ENCODE peak calls at places on chromosome 13, in nine cellular contexts. Y is cardiac muscle cell, B is foreskin fibroblast, I is heart right ventricle, E is tibial nerve, A is gastrocnemius medialis, L is brain microvascular endothelial cell, J is SJCRH30, W is neuronal stem cell. N is an unnamed sample.

GRCh38 chr13:98658131-98658530 is 81.2 kb upstream of the STK24 start:
- DNase-seq in A (no peak), I (peak), L (no peak), J (no peak), Y (peak), E (no peak), W (no peak), B (peak), N (no peak)

GRCh38 chr13:46010148-46010547 is 42.4 kb downstream of the ZC3H13 start:
- DNase-seq in J (no peak), A (no peak), Y (no peak), W (no peak), B (peak), L (no peak), E (no peak), I (no peak), N (no peak)

GRCh38 chr13:111006508-111007031 is 91.7 kb upstream of the ANKRD10 start:
- DNase-seq in B (peak), E (peak), A (peak), I (peak), J (peak), W (peak), Y (peak), L (peak), N (no peak)

GRCh38 chr13:94362411-94362909 is 117.0 kb downstream of the DCT start:
- DNase-seq in E (peak), Y (peak), I (peak), L (peak), W (peak), J (peak), B (peak), A (peak), N (peak)

GRCh38 chr13:50129065-50129922 is 114.0 kb downstream of the KCNRG start:
- DNase-seq in B (peak), I (no peak), Y (peak), J (no peak), W (peak), L (no peak), A (peak), E (peak), N (peak)

GRCh38 chr13:27978301-27978968 is 9.3 kb upstream of the CDX2 start:
- DNase-seq in I (no peak), Y (no peak), E (no peak), B (no peak), W (no peak), A (no peak), J (no peak), L (no peak), N (no peak)

GRCh38 chr13:99045396-99045795 is 67.5 kb upstream of the DOCK9 start:
- DNase-seq in B (no peak), W (no peak), L (no peak), I (no peak), Y (no peak), A (no peak), J (no peak), E (no peak), N (no peak)

GRCh38 chr13:72808917-72809500 is 27.1 kb downstream of the PIBF1 start:
- DNase-seq in J (no peak), A (no peak), B (peak), Y (peak), E (no peak), L (no peak), I (no peak), W (peak), N (no peak)

GRCh38 chr13:113897161-113897560 is 33.3 kb upstream of the GAS6 start:
- DNase-seq in B (peak), L (peak), I (no peak), J (peak), E (no peak), Y (peak), A (no peak), W (no peak), N (no peak)

GRCh38 chr13:90154311-90154960 is 1193.1 kb upstream of the MIR17HG start:
- DNase-seq in E (no peak), L (no peak), A (no peak), I (no peak), Y (no peak), J (no peak), W (no peak), B (no peak), N (no peak)

GRCh38 chr13:76380436-76381065 is 505.7 kb downstream of the KCTD12 start:
- DNase-seq in E (no peak), L (no peak), I (no peak), Y (peak), A (no peak), B (no peak), W (no peak), J (peak), N (no peak)

GRCh38 chr13:112592181-112592580 is 4.2 kb upstream of the TUBGCP3 start:
- DNase-seq in E (no peak), L (no peak), W (no peak), Y (no peak), B (no peak), J (no peak), I (no peak), A (no peak), N (no peak)

GRCh38 chr13:29487466-29488454 is 107.7 kb downstream of the SLC7A1 start:
- DNase-seq in L (no peak), A (no peak), W (no peak), Y (no peak), J (no peak), I (no peak), B (no peak), E (no peak), N (no peak)

GRCh38 chr13:35478384-35479222 is 2.1 kb upstream of the MAB21L1 start:
- DNase-seq in L (no peak), Y (no peak), E (no peak), J (no peak), A (no peak), W (peak), I (no peak), B (peak), N (no peak)

GRCh38 chr13:71703145-71703544 is 163.9 kb downstream of the DACH1 start:
- DNase-seq in J (no peak), E (no peak), Y (no peak), A (no peak), W (no peak), I (no peak), L (no peak), B (no peak), N (no peak)

GRCh38 chr13:111548805-111549204 is 228.4 kb downstream of the TEX29 start:
- DNase-seq in W (no peak), B (no peak), A (no peak), I (no peak), J (no peak), E (no peak), Y (no peak), L (no peak), N (no peak)

GRCh38 chr13:72864142-72865035 is 82.5 kb downstream of the PIBF1 start:
- DNase-seq in E (no peak), I (no peak), Y (no peak), W (no peak), B (peak), A (no peak), J (no peak), L (no peak), N (no peak)

GRCh38 chr13:27556109-27556508 is 64.2 kb downstream of the LNX2 start:
- DNase-seq in A (peak), L (peak), J (no peak), B (peak), E (peak), W (no peak), I (peak), Y (peak), N (no peak)

GRCh38 chr13:37914781-37915391 is 45.3 kb upstream of the TRPC4 start:
- DNase-seq in E (no peak), Y (no peak), B (peak), A (no peak), J (no peak), W (no peak), L (peak), I (no peak), N (no peak)

GRCh38 chr13:37919329-37919880 is 49.8 kb upstream of the TRPC4 start:
- DNase-seq in E (no peak), W (no peak), I (no peak), A (no peak), B (no peak), Y (no peak), J (no peak), L (no peak), N (no peak)

GRCh38 chr13:37923236-37923635 is 53.7 kb upstream of the TRPC4 start:
- DNase-seq in Y (peak), I (no peak), L (no peak), W (no peak), E (no peak), J (no peak), B (no peak), A (no peak), N (no peak)

GRCh38 chr13:37918116-37919100 is 48.8 kb upstream of the TRPC4 start:
- DNase-seq in W (no peak), I (no peak), Y (no peak), E (no peak), J (no peak), L (no peak), B (peak), A (no peak), N (no peak)
- H3K4me3 ChIP-seq in W (no peak), I (no peak), Y (no peak), E (no peak), J (no peak), L (no peak), B (no peak), A (no peak), N (no peak)

DNA sequence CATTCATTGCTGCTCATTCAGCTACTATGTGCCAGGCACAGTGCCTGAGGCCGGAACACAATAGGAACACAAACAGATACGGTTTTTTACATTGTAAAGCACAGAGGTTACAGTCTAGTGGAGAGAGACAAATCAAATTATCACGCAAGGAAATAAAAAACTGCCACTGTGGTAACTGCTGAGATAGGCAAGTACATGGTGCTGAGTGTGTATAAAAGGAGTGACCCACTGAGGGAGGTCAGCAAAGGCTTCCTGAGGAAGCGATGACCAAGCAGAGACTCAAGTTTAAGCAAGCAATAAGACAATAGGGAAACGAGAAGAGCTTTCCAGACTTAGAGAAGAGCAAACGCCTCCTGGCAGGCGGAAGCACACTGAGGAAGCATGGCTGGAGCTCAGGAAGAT is 56.4 kb downstream of the NUFIP1 start:
- DNase-seq in A (no peak), B (peak), Y (peak), W (no peak), I (peak), E (peak), L (peak), J (no peak), N (no peak)
- H3K4me3 ChIP-seq in A (no peak), B (no peak), Y (no peak), W (no peak), I (no peak), E (no peak), L (no peak), J (no peak), N (no peak)

GRCh38 chr13:66578305-66578704 is 651.8 kb downstream of the PCDH9 start:
- DNase-seq in J (no peak), E (no peak), I (no peak), A (no peak), L (peak), Y (no peak), B (no peak), W (no peak), N (no peak)

GRCh38 chr13:66586489-66586888 is 643.6 kb downstream of the PCDH9 start:
- DNase-seq in B (no peak), L (no peak), I (no peak), A (no peak), W (no peak), E (no peak), J (no peak), Y (peak), N (no peak)

GRCh38 chr13:66585669-66586203 is 644.4 kb downstream of the PCDH9 start:
- DNase-seq in Y (peak), B (no peak), L (no peak), E (no peak), J (no peak), W (no peak), A (no peak), I (no peak), N (no peak)

GRCh38 chr13:66577358-66577757 is 652.8 kb downstream of the PCDH9 start:
- DNase-seq in L (no peak), J (no peak), W (no peak), B (no peak), E (no peak), Y (no peak), I (no peak), A (no peak), N (no peak)

DNA sequence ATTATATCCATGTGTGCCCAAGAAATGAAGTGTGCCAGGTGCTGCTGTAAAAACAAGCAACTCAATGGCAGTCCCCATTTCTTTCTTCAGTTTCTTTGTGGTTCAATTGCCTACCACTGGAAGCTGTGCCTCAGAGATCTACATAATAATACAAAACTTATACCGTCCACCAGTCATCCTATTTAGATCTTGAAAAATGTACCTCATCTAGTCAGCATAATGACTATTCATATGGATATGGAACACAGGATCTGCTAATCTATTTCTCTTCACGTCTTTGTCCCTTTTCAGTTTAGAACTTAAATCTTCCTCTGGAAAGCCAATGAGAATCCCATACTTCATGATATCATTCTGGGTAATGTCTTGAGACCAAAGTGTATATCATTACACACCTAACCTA is 648.4 kb downstream of the PCDH9 start:
- DNase-seq in J (no peak), I (no peak), L (no peak), E (no peak), Y (no peak), A (no peak), B (no peak), W (no peak), N (no peak)
- H3K4me3 ChIP-seq in J (no peak), I (no peak), L (no peak), E (no peak), Y (no peak), A (no peak), B (no peak), W (no peak), N (no peak)

DNA sequence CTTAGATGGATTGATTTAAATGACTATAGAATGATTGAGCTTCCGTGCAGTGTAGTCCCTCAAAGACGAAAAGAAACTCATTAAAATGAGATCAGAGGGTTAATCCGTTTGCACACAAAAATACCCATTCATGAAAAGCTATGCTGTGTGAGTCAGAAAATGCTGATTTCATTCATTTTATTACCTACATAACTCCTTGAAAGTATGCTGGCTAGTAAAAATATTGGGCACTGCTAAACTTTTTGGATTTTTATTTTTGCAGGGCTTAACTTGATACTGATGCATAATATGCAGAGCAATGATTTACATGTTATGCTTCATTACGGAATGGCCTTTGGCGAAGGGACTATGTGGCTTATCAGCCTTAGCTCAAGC is 54.2 kb downstream of the WDFY2 start:
- DNase-seq in I (no peak), J (no peak), Y (peak), E (no peak), B (no peak), L (no peak), W (peak), A (no peak), N (no peak)
- H3K4me3 ChIP-seq in I (no peak), J (no peak), Y (no peak), E (no peak), B (no peak), L (no peak), W (no peak), A (no peak), N (no peak)

GRCh38 chr13:33649212-33649917 is 168.6 kb upstream of the RFC3 start:
- DNase-seq in I (no peak), A (no peak), J (no peak), Y (no peak), E (no peak), W (no peak), L (no peak), B (peak), N (no peak)

GRCh38 chr13:33642374-33643065 is 175.4 kb upstream of the RFC3 start:
- DNase-seq in L (no peak), E (peak), A (peak), W (no peak), Y (peak), J (no peak), B (peak), I (peak), N (no peak)

GRCh38 chr13:33645591-33646554 is 172.1 kb upstream of the RFC3 start:
- DNase-seq in I (no peak), Y (no peak), B (no peak), E (no peak), W (no peak), J (no peak), A (no peak), L (no peak), N (no peak)

GRCh38 chr13:33640832-33641231 is 177.1 kb upstream of the RFC3 start:
- DNase-seq in I (no peak), E (no peak), W (no peak), J (no peak), L (no peak), Y (no peak), A (no peak), B (peak), N (no peak)

GRCh38 chr13:33644607-33645543 is 173.1 kb upstream of the RFC3 start:
- DNase-seq in Y (peak), A (peak), B (peak), E (peak), I (peak), L (no peak), J (no peak), W (no peak), N (no peak)
- H3K4me3 ChIP-seq in Y (no peak), A (no peak), B (no peak), E (no peak), I (no peak), L (no peak), J (no peak), W (no peak), N (no peak)

GRCh38 chr13:97245011-97245410 is 22.9 kb downstream of the MBNL2 start:
- DNase-seq in L (no peak), I (no peak), B (no peak), Y (no peak), E (no peak), A (no peak), J (no peak), W (no peak), N (no peak)

GRCh38 chr13:97241761-97242160 is 19.6 kb downstream of the MBNL2 start:
- DNase-seq in J (no peak), B (no peak), W (no peak), L (no peak), Y (no peak), I (peak), E (no peak), A (no peak), N (no peak)

GRCh38 chr13:97240789-97241734 is 18.9 kb downstream of the MBNL2 start:
- DNase-seq in Y (no peak), B (no peak), J (no peak), W (no peak), A (no peak), L (no peak), I (no peak), E (no peak), N (no peak)

GRCh38 chr13:97243915-97244820 is 22.0 kb downstream of the MBNL2 start:
- DNase-seq in B (no peak), A (no peak), I (no peak), Y (no peak), J (no peak), L (no peak), W (no peak), E (no peak), N (no peak)

GRCh38 chr13:97242755-97243497 is 20.8 kb downstream of the MBNL2 start:
- DNase-seq in J (no peak), Y (no peak), A (peak), B (no peak), L (no peak), I (no peak), W (no peak), E (no peak), N (no peak)
- H3K4me3 ChIP-seq in J (no peak), Y (no peak), A (peak), B (no peak), L (no peak), I (no peak), W (no peak), E (no peak), N (no peak)

GRCh38 chr13:40597735-40598365 is 68.6 kb downstream of the FOXO1 start:
- DNase-seq in L (no peak), Y (no peak), I (no peak), A (no peak), W (no peak), B (no peak), J (no peak), E (no peak), N (no peak)
- H3K4me3 ChIP-seq in L (no peak), Y (no peak), I (no peak), A (peak), W (no peak), B (no peak), J (no peak), E (no peak), N (peak)

GRCh38 chr13:91277013-91277676 is 70.3 kb upstream of the MIR17HG start:
- DNase-seq in W (no peak), I (no peak), J (no peak), Y (no peak), B (no peak), L (no peak), E (no peak), A (no peak), N (no peak)
- H3K4me3 ChIP-seq in W (no peak), I (no peak), J (no peak), Y (no peak), B (no peak), L (no peak), E (no peak), A (no peak), N (no peak)

GRCh38 chr13:42574011-42574410 is at the start of gene TNFSF11:
- DNase-seq in B (no peak), I (no peak), E (no peak), Y (peak), L (no peak), J (no peak), A (no peak), W (no peak), N (no peak)
- H3K4me3 ChIP-seq in B (no peak), I (no peak), E (no peak), Y (peak), L (peak), J (no peak), A (peak), W (peak), N (peak)

N was measured in CD4-positive, CD25-positive, alpha-beta regulatory T cell.